ENCODE peak calls at places on chromosomes 16 and 17, in five cellular contexts. Y is cardiac fibroblast, Q is upper lobe of right lung, N is transverse colon, F is stomach. A is an unnamed sample.

GRCh38 chr16:70735141-70735979 is 49.5 kb upstream of the MTSS2 start:
- DNase-seq in Y (peak), Q (no peak), N (no peak), F (no peak), A (no peak)

GRCh38 chr16:88784074-88784855 is 755 bp downstream of the PIEZO1 start:
- DNase-seq in Y (peak), Q (peak), N (peak), F (peak), A (peak)

GRCh38 chr16:11005611-11005975 is 61.2 kb downstream of the CLEC16A start:
- DNase-seq in Y (peak), Q (no peak), N (no peak), F (no peak), A (peak)

GRCh38 chr16:19745286-19746018 is 27.4 kb downstream of the IQCK start:
- DNase-seq in Y (no peak), Q (no peak), N (no peak), F (no peak), A (peak)

GRCh38 chr17:8069587-8069860 is 18.0 kb downstream of the ALOX12B start:
- DNase-seq in Y (no peak), Q (no peak), N (peak), F (no peak), A (no peak)

GRCh38 chr17:78645421-78646295 is 68.5 kb upstream of the DNAH17 start:
- DNase-seq in Y (peak), Q (peak), N (peak), F (peak), A (no peak)

GRCh38 chr17:27919120-27919519 is 26.0 kb upstream of the LYRM9 start:
- DNase-seq in Y (peak), Q (no peak), N (no peak), F (no peak), A (peak)

GRCh38 chr17:2724783-2725164 is 13.2 kb upstream of the CLUH start:
- DNase-seq in Y (peak), Q (no peak), N (peak), F (peak), A (peak)

GRCh38 chr16:72967941-72968340 is 80.0 kb downstream of the ZFHX3 start:
- DNase-seq in Y (no peak), Q (no peak), N (no peak), F (no peak), A (no peak)

DNA sequence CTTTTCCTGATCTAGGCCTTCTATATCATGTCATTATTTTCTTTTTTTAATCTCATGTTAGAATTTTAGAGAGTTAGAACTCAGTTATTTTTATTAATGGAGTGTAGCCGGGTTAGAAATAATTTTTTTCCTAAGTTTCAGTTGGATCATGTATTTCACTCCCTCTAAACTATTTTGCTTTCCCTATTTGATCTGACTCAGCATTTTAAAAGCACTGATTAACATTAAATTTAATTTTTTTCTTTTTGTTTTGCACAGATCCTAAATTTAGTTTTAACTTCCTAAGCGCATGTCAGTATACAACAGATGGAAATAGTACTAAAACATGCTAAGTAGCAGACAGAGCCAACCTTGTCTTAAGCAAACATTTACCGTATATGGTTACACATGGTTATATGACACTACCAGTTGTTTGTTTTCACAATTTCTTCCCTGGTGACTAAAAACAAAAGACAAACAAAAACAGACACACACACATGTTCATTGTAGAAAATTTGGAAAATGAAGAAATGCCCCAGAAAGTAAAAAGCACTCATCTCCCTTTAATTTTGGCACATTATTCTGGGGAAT is 33.6 kb upstream of the RAB11FIP4 start:
- DNase-seq in Y (peak), Q (no peak), N (no peak), F (no peak), A (no peak)
- H3K4me3 ChIP-seq in Y (no peak), Q (no peak), N (no peak), F (no peak), A (no peak)

DNA sequence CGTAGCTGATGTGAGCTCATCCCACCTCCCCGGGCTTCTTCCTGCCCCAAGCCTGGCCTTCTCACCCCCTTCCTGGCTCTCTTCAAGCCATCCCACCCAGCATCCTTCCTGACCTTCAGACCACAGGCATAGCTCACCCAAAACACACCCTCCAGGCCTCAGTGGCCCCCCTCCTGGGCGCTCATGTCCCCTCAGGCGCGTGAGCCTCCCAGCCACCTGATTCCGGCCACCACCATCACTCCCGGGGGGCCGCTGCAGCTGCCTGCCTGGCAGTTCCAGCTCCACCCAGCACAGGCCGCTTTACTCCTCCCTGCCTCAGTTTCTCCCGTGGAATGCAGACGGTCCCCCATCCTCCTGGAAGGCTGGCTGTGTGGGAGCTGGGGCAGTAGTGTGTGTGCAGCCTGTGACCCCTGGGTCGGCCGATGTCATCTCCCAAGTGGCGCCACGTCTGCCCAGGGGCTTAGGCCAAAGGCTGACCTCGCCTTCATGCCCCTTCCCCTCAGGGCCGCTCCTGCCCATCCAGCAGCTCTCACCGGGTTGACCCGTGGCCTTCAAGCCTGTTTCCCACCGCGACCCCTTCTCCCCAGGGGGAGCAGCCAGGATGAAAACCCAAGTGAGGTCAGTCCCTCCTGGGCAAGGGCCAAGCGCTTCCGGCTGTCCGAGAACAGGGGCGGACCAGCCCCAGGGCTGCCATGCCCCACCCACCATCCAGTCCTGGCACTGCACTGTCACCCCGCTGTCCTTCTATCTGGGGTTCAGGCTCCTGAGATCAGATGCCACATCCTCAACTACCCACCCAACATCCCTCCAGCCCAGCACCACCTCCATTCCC is 11.9 kb upstream of the CHMP6 start:
- DNase-seq in Y (no peak), Q (no peak), N (no peak), F (no peak), A (no peak)
- H3K4me3 ChIP-seq in Y (no peak), Q (no peak), N (no peak), F (no peak), A (no peak)

GRCh38 chr16:85665929-85666328 is 22.8 kb downstream of the GINS2 start:
- DNase-seq in Y (no peak), Q (no peak), N (no peak), F (no peak), A (no peak)
- H3K4me3 ChIP-seq in Y (no peak), Q (no peak), N (no peak), F (no peak), A (no peak)

DNA sequence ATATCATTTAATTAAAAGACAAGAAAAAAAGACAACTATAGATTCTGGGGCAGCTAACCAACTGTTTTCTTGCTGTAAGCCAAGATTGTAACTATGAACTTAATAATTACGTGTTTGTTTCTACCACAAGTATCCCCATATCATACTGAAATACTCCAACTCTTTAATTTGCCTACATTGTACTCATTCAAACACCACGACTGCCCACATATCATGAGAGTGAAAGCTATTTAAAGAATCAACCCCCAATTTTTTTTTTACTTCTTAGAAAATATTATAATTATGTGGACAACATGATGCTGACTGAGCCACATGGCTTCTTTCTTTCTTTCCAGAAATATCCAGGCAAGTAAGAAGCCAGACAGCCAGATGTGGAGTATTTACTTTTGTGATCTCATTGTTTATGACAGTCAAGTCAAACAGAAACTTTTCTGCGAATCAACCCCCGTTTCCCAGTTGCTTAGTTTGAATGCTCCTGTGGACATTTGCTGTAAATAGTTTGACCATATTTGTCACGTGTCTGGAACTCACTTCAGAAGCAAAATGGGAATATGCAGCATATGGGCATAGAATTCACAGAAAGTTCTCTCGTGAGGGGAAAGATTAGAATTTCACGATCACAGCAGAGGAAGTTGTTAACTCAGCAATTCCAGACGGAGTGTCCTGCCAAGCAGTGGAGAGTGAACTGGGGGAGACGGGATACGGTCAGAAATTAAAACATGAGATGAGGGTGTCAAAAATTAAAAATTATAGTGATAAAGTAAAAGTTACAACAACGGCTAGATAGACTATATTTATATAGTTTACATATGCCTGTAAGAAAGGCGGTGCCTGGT is 126.7 kb upstream of the PSMD7 start:
- DNase-seq in Y (peak), Q (no peak), N (no peak), F (no peak), A (peak)
- H3K4me3 ChIP-seq in Y (peak), Q (peak), N (no peak), F (peak), A (peak)

GRCh38 chr16:2196162-2196980 is at the start of gene CASKIN1:
- DNase-seq in Y (no peak), Q (no peak), N (no peak), F (no peak), A (no peak)
- H3K4me3 ChIP-seq in Y (no peak), Q (peak), N (no peak), F (peak), A (peak)

GRCh38 chr17:34762078-34762477 is 182.7 kb downstream of the TMEM132E start:
- DNase-seq in Y (no peak), Q (no peak), N (no peak), F (no peak), A (no peak)

GRCh38 chr17:34764716-34765115 is 185.3 kb downstream of the TMEM132E start:
- DNase-seq in Y (no peak), Q (no peak), N (no peak), F (no peak), A (no peak)

GRCh38 chr17:34765291-34765690 is 185.9 kb downstream of the TMEM132E start:
- DNase-seq in Y (no peak), Q (no peak), N (no peak), F (no peak), A (no peak)

GRCh38 chr17:34761646-34762045 is 182.3 kb downstream of the TMEM132E start:
- DNase-seq in Y (no peak), Q (no peak), N (no peak), F (no peak), A (no peak)

DNA sequence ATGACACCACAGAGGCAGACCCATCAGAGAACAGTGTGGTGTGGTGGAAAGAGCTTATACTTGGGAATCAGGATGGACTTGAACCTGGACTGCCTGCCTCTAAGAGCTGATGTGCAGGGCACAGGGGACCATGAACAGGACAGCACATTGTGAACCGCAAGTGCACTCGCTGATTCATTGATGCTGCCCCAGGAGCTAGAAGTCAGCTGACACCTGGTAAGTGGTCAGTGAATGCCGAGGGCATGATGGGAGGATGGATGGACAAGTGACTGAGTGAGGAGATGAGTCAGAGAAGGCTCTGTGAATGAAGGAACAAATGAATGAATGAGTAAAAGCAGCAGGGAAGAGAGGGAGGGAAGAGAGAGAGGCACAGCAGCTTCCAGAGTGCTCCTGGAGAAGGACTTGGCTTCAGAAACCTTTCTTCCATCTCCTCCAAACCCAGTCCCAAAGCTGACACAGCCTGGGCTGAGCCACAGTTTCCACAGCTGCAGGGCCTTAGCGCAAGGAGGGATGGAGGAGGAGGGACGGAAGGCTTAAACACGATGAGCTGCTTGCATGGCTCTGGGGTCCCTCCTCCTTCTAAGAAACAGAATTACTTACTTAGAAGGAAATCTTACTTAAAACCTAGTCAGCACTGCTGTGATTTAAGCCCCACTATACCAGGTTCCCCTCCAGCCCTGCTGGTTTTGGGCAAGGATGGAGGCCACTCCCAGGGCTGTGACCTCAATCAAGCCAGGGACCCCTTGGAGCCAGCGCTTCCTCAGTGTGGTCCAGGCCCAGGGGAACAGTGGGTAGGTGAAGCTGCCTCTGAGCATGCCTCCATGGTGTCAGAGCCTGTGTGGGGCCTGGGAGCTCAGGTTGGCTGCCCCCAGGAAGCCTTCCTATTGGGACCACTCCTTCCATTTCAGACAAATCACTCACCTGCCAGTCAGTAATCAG is 184.6 kb downstream of the TMEM132E start:
- DNase-seq in Y (no peak), Q (no peak), N (no peak), F (no peak), A (no peak)
- H3K4me3 ChIP-seq in Y (no peak), Q (no peak), N (no peak), F (no peak), A (no peak)

GRCh38 chr17:49360796-49361128 is 1.3 kb downstream of the ZNF652 start:
- DNase-seq in Y (no peak), Q (no peak), N (peak), F (no peak), A (peak)
- H3K4me3 ChIP-seq in Y (peak), Q (peak), N (peak), F (peak), A (peak)

DNA sequence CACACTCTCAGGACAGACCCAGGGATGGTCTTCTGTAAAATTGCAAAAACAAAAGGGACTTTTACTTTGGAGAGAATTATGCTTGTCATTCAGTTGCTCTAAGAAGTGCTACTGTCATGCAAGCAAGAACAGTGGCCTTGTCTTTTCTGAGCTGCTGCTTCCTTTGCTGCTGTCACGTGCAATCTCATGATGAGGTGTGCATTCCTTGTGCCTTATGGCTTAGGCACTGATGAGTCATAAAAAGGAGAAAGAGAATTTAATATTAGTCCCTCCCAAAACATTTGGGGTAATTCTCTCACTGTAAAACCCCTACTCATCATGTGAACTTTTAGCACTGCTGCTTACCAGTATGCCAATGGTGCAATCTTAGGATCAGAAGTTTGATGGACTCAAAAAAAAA is 2051.3 kb downstream of the TP53TG3F start:
- DNase-seq in Y (no peak), Q (no peak), N (no peak), F (no peak), A (no peak)
- H3K4me3 ChIP-seq in Y (no peak), Q (no peak), N (no peak), F (no peak), A (no peak)